ENCODE peak calls at places on chromosomes 3 and 15, in four cellular contexts. F is hepatocyte, I is body of pancreas, N is breast epithelium. H is an unnamed sample. For H3K36me3, the result is how much of the 10 kb centered on the place peaks cover.

GRCh38 chr15:65980824-65981456 is 111.6 kb downstream of the RAB11A start:
- DNase-seq in I (peak), N (no peak), F (peak), H (peak)

GRCh38 chr15:80953953-80954778 is 35.5 kb downstream of the MESD start:
- DNase-seq in N (no peak), F (no peak), I (no peak), H (no peak)

GRCh38 chr3:151644005-151644685 is 89.6 kb upstream of the AADACL2 start:
- DNase-seq in N (no peak), F (no peak), I (no peak), H (no peak)

GRCh38 chr3:186236357-186237020 is 125.5 kb downstream of the DGKG start:
- DNase-seq in N (no peak), F (no peak), I (no peak), H (no peak)

GRCh38 chr3:41674449-41674848 is 287.5 kb downstream of the ULK4 start:
- DNase-seq in I (no peak), N (no peak), F (no peak), H (no peak)

GRCh38 chr3:146682176-146682575 is 77.0 kb upstream of the PLSCR5 start:
- DNase-seq in F (no peak), I (no peak), N (no peak), H (peak)

GRCh38 chr3:159191454-159191853 is 389.6 kb downstream of the MFSD1 start:
- DNase-seq in N (no peak), I (no peak), F (no peak), H (no peak)

GRCh38 chr3:188262913-188263683 is 109.1 kb downstream of the LPP start:
- DNase-seq in F (peak), N (no peak), I (no peak), H (peak)

GRCh38 chr15:25810631-25811077 is 52.5 kb downstream of the ATP10A start:
- DNase-seq in N (peak), F (no peak), I (no peak), H (no peak)

GRCh38 chr15:66882251-66883020 is 180.4 kb downstream of the SMAD6 start:
- DNase-seq in I (peak), N (no peak), F (no peak), H (peak)

GRCh38 chr15:48566669-48567068 is 78.8 kb downstream of the FBN1 start:
- DNase-seq in N (no peak), F (no peak), I (no peak), H (no peak)

GRCh38 chr3:14768182-14768790 is 50.5 kb upstream of the FGD5 start:
- DNase-seq in N (no peak), I (no peak), F (no peak), H (no peak)

GRCh38 chr3:170731281-170731680 is 138.7 kb downstream of the RPL22L1 start:
- DNase-seq in N (no peak), I (no peak), F (no peak), H (no peak)

GRCh38 chr15:42402806-42403205 is 43.5 kb downstream of the CAPN3 start:
- DNase-seq in N (no peak), F (no peak), I (no peak), H (no peak)

GRCh38 chr3:51934139-51934850 is 7.4 kb downstream of the RRP9 start:
- DNase-seq in I (no peak), F (no peak), N (no peak), H (no peak)

GRCh38 chr3:194269610-194270145 is 81.5 kb downstream of the CPN2 start:
- DNase-seq in N (peak), I (peak), F (peak), H (no peak)

GRCh38 chr3:141303481-141304223 is 64.7 kb upstream of the ZBTB38 start:
- DNase-seq in N (peak), I (peak), F (peak), H (peak)

GRCh38 chr3:79125313-79125984 is 642.3 kb downstream of the ROBO1 start:
- DNase-seq in N (no peak), I (no peak), F (no peak), H (no peak)

GRCh38 chr15:85750319-85750806 is 44.4 kb downstream of the KLHL25 start:
- DNase-seq in N (peak), F (no peak), I (peak), H (no peak)

GRCh38 chr3:1843111-1843510 is 255.6 kb upstream of the CNTN4 start:
- DNase-seq in F (no peak), I (no peak), N (no peak), H (no peak)

GRCh38 chr3:50272911-50273688 is 4.2 kb downstream of the SEMA3B start:
- DNase-seq in I (peak), F (peak), N (peak), H (peak)

GRCh38 chr3:140386357-140387100 is 291.3 kb upstream of the TRIM42 start:
- DNase-seq in N (no peak), F (no peak), I (peak), H (peak)

GRCh38 chr3:194282436-194283122 is 68.5 kb downstream of the CPN2 start:
- DNase-seq in F (no peak), I (no peak), N (peak), H (no peak)

GRCh38 chr3:141485578-141486415 is 1.0 kb upstream of the RASA2 start:
- DNase-seq in N (no peak), I (no peak), F (peak), H (peak)

GRCh38 chr3:153599685-153600084 is 437.7 kb downstream of the RAP2B start:
- DNase-seq in I (peak), F (peak), N (peak), H (peak)

GRCh38 chr3:121722346-121722745 is 27.2 kb downstream of the GOLGB1 start:
- DNase-seq in F (no peak), N (no peak), I (no peak), H (no peak)
- H3K36me3 ChIP-seq in F (under half), N (under half), I (under half), H (under half)

DNA sequence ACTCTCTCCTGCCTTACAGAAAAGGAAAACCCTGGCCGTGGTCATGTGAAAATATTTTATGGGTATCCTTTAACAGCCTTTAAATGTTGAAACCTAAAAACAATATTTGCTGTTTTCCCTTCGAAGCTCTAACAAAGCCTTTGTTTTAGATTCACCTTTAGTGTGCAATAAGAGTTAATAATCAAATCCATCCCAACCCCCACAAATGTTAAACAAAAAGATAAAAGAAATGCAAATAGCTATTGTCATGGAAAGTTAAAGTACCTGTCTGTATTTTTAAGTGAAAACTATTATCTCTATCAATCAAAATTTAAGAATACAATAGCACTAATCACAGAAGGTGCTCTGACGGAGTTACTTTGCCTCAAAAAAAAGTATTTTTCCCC is 279.3 kb downstream of the FOXP1 start:
- DNase-seq in N (no peak), F (no peak), I (no peak), H (no peak)
- H3K4me3 ChIP-seq in N (no peak), F (peak), I (no peak), H (no peak)

DNA sequence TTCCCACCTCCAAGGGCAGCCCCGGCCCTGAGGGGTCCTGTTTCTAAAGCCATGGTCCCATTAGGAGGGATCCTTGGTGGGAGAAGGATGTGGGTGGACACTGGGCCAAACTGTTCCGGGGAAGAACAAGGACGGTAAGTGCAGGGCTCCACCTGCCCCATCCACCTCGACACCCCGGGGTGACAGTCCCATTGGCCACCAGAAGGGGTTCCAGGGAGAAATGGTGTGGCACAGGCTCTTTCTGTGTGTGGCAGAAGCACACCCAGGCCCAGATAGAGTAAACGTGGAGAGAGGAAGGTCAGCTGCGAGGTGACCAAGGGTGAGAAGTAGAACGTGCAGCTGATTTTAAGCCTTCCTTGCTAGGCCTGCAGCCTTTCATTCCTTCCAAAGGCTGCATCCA is 12.0 kb downstream of the TKT start:
- DNase-seq in N (no peak), F (no peak), I (no peak), H (no peak)
- TF ChIP-seq CTCF in N (no peak), F (no peak), I (no peak), H (peak)

GRCh38 chr15:39591896-39592315 is 11.0 kb downstream of the THBS1 start:
- DNase-seq in I (no peak), N (no peak), F (no peak), H (no peak)

GRCh38 chr15:39594056-39594763 is 13.3 kb downstream of the THBS1 start:
- DNase-seq in I (no peak), N (no peak), F (no peak), H (peak)

GRCh38 chr15:39593071-39594055 is 12.5 kb downstream of the THBS1 start:
- DNase-seq in N (no peak), I (no peak), F (no peak), H (peak)

GRCh38 chr15:39591141-39591895 is 10.4 kb downstream of the THBS1 start:
- DNase-seq in F (no peak), N (no peak), I (no peak), H (peak)

DNA sequence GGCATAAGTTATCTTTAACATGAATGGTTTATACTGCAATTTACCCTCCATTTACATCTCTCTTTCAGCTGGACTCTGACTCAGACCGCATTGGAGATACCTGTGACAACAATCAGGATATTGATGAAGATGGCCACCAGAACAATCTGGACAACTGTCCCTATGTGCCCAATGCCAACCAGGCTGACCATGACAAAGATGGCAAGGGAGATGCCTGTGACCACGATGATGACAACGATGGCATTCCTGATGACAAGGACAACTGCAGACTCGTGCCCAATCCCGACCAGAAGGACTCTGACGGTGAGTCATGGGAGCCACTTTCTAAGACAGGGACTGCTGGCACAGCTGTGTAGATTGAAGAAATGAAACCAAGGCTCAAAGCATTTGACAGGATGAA is 11.6 kb downstream of the THBS1 start:
- DNase-seq in I (no peak), F (no peak), N (no peak), H (peak)
- H3K36me3 ChIP-seq in I (under half), F (under half), N (under half), H (under half)

H was measured in bronchial epithelial cell.